ENCODE peak calls at places on chromosomes 3 and 15, in ten cellular contexts. One of them, this sample, is unnamed.

GRCh38 chr15:46441294-46442062 is 806.6 kb downstream of the SQOR start:
- DNase-seq in GM10248: no peak
- DNase-seq in WTC11: no peak
- DNase-seq in CD4-positive, alpha-beta T cell: no peak
- DNase-seq in WERI-Rb-1: no peak
- DNase-seq in spleen: no peak
- DNase-seq in SK-N-SH: no peak
- DNase-seq in CD8-positive, alpha-beta T cell: no peak
- DNase-seq in progenitor cell of endocrine pancreas: no peak
- DNase-seq in vagina: no peak
- DNase-seq in this sample: no peak

GRCh38 chr3:135895106-135895733 is 70.3 kb upstream of the PPP2R3A start:
- DNase-seq in progenitor cell of endocrine pancreas: peak; percentile 59
- DNase-seq in WERI-Rb-1: peak; percentile 72
- DNase-seq in WTC11: peak; percentile 84
- DNase-seq in spleen: peak; percentile 77
- DNase-seq in GM10248: peak; percentile 44
- DNase-seq in vagina: no peak
- DNase-seq in SK-N-SH: peak; percentile 57
- DNase-seq in CD4-positive, alpha-beta T cell: no peak
- DNase-seq in CD8-positive, alpha-beta T cell: no peak
- DNase-seq in this sample: no peak

GRCh38 chr15:89225588-89225987 is 4.2 kb upstream of the RLBP1 start:
- DNase-seq in CD8-positive, alpha-beta T cell: no peak
- DNase-seq in CD4-positive, alpha-beta T cell: no peak
- DNase-seq in SK-N-SH: no peak
- DNase-seq in GM10248: no peak
- DNase-seq in WERI-Rb-1: no peak
- DNase-seq in WTC11: no peak
- DNase-seq in spleen: no peak
- DNase-seq in vagina: no peak
- DNase-seq in progenitor cell of endocrine pancreas: no peak
- DNase-seq in this sample: no peak

GRCh38 chr3:140242818-140243276 is 307.9 kb downstream of the CLSTN2 start:
- DNase-seq in progenitor cell of endocrine pancreas: no peak
- DNase-seq in GM10248: no peak
- DNase-seq in CD8-positive, alpha-beta T cell: no peak
- DNase-seq in SK-N-SH: no peak
- DNase-seq in spleen: no peak
- DNase-seq in WERI-Rb-1: no peak
- DNase-seq in vagina: no peak
- DNase-seq in CD4-positive, alpha-beta T cell: no peak
- DNase-seq in WTC11: no peak
- DNase-seq in this sample: no peak

GRCh38 chr3:49657208-49657915 is 16.8 kb upstream of the APEH start:
- DNase-seq in WTC11: no peak
- DNase-seq in WERI-Rb-1: no peak
- DNase-seq in CD4-positive, alpha-beta T cell: no peak
- DNase-seq in vagina: no peak
- DNase-seq in GM10248: no peak
- DNase-seq in SK-N-SH: no peak
- DNase-seq in progenitor cell of endocrine pancreas: no peak
- DNase-seq in spleen: no peak
- DNase-seq in CD8-positive, alpha-beta T cell: no peak
- DNase-seq in this sample: no peak

GRCh38 chr3:188432826-188433525 is 279.0 kb downstream of the LPP start:
- DNase-seq in SK-N-SH: no peak
- DNase-seq in WTC11: no peak
- DNase-seq in GM10248: no peak
- DNase-seq in WERI-Rb-1: no peak
- DNase-seq in progenitor cell of endocrine pancreas: no peak
- DNase-seq in vagina: no peak
- DNase-seq in CD4-positive, alpha-beta T cell: no peak
- DNase-seq in CD8-positive, alpha-beta T cell: no peak
- DNase-seq in spleen: no peak
- DNase-seq in this sample: no peak

GRCh38 chr15:56608993-56609392 is 124.3 kb downstream of the ZNF280D start:
- DNase-seq in GM10248: no peak
- DNase-seq in SK-N-SH: no peak
- DNase-seq in spleen: no peak
- DNase-seq in CD4-positive, alpha-beta T cell: no peak
- DNase-seq in CD8-positive, alpha-beta T cell: no peak
- DNase-seq in WTC11: no peak
- DNase-seq in progenitor cell of endocrine pancreas: no peak
- DNase-seq in WERI-Rb-1: no peak
- DNase-seq in vagina: no peak
- DNase-seq in this sample: no peak

GRCh38 chr3:113105980-113106379 is 105.4 kb upstream of the BOC start:
- DNase-seq in GM10248: no peak
- DNase-seq in progenitor cell of endocrine pancreas: no peak
- DNase-seq in WERI-Rb-1: no peak
- DNase-seq in SK-N-SH: no peak
- DNase-seq in vagina: no peak
- DNase-seq in CD4-positive, alpha-beta T cell: no peak
- DNase-seq in WTC11: no peak
- DNase-seq in spleen: no peak
- DNase-seq in CD8-positive, alpha-beta T cell: no peak
- DNase-seq in this sample: no peak

GRCh38 chr3:166527325-166527724 is 690.1 kb upstream of the BCHE start:
- DNase-seq in spleen: no peak
- DNase-seq in progenitor cell of endocrine pancreas: no peak
- DNase-seq in CD4-positive, alpha-beta T cell: no peak
- DNase-seq in WTC11: no peak
- DNase-seq in vagina: no peak
- DNase-seq in CD8-positive, alpha-beta T cell: no peak
- DNase-seq in SK-N-SH: no peak
- DNase-seq in WERI-Rb-1: no peak
- DNase-seq in GM10248: no peak
- DNase-seq in this sample: no peak

GRCh38 chr3:128479558-128480086 is 12.9 kb upstream of the DNAJB8 start:
- DNase-seq in WERI-Rb-1: no peak
- DNase-seq in WTC11: no peak
- DNase-seq in CD4-positive, alpha-beta T cell: no peak
- DNase-seq in CD8-positive, alpha-beta T cell: no peak
- DNase-seq in spleen: no peak
- DNase-seq in vagina: no peak
- DNase-seq in progenitor cell of endocrine pancreas: no peak
- DNase-seq in SK-N-SH: no peak
- DNase-seq in GM10248: no peak
- DNase-seq in this sample: no peak

GRCh38 chr15:29889545-29890329 is 67.5 kb upstream of the TJP1 start:
- DNase-seq in progenitor cell of endocrine pancreas: no peak
- DNase-seq in WERI-Rb-1: no peak
- DNase-seq in spleen: no peak
- DNase-seq in SK-N-SH: no peak
- DNase-seq in WTC11: peak; percentile 39
- DNase-seq in vagina: no peak
- DNase-seq in CD4-positive, alpha-beta T cell: no peak
- DNase-seq in CD8-positive, alpha-beta T cell: no peak
- DNase-seq in GM10248: no peak
- DNase-seq in this sample: no peak

GRCh38 chr3:163266731-163267130 is 1770.1 kb downstream of the OTOL1 start:
- DNase-seq in vagina: no peak
- DNase-seq in SK-N-SH: no peak
- DNase-seq in spleen: no peak
- DNase-seq in CD4-positive, alpha-beta T cell: no peak
- DNase-seq in GM10248: no peak
- DNase-seq in WERI-Rb-1: no peak
- DNase-seq in WTC11: no peak
- DNase-seq in progenitor cell of endocrine pancreas: no peak
- DNase-seq in CD8-positive, alpha-beta T cell: no peak
- DNase-seq in this sample: no peak

GRCh38 chr15:43251185-43251862 is 15.4 kb downstream of the TGM5 start:
- DNase-seq in SK-N-SH: no peak
- DNase-seq in GM10248: no peak
- DNase-seq in spleen: no peak
- DNase-seq in progenitor cell of endocrine pancreas: no peak
- DNase-seq in WTC11: no peak
- DNase-seq in vagina: peak; percentile 62
- DNase-seq in CD4-positive, alpha-beta T cell: no peak
- DNase-seq in WERI-Rb-1: no peak
- DNase-seq in CD8-positive, alpha-beta T cell: no peak
- DNase-seq in this sample: no peak
- TF ChIP-seq CTCF in SK-N-SH: no peak
- TF ChIP-seq CTCF in GM10248: no peak
- TF ChIP-seq CTCF in spleen: no peak
- TF ChIP-seq CTCF in progenitor cell of endocrine pancreas: no peak
- TF ChIP-seq CTCF in WTC11: no peak
- TF ChIP-seq CTCF in vagina: no peak
- TF ChIP-seq CTCF in CD4-positive, alpha-beta T cell: no peak
- TF ChIP-seq CTCF in WERI-Rb-1: no peak
- TF ChIP-seq CTCF in CD8-positive, alpha-beta T cell: no peak
- TF ChIP-seq CTCF in this sample: no peak

GRCh38 chr15:80367094-80367493 is 37.1 kb upstream of the ARNT2 start:
- DNase-seq in progenitor cell of endocrine pancreas: no peak
- DNase-seq in WERI-Rb-1: peak; percentile 82
- DNase-seq in WTC11: peak; percentile 58
- DNase-seq in vagina: no peak
- DNase-seq in spleen: no peak
- DNase-seq in CD8-positive, alpha-beta T cell: no peak
- DNase-seq in GM10248: no peak
- DNase-seq in CD4-positive, alpha-beta T cell: no peak
- DNase-seq in SK-N-SH: peak; percentile 9
- DNase-seq in this sample: no peak
- TF ChIP-seq CTCF in progenitor cell of endocrine pancreas: no peak
- TF ChIP-seq CTCF in WERI-Rb-1: peak; percentile 81
- TF ChIP-seq CTCF in WTC11: peak; percentile 41
- TF ChIP-seq CTCF in vagina: no peak
- TF ChIP-seq CTCF in spleen: no peak
- TF ChIP-seq CTCF in CD8-positive, alpha-beta T cell: no peak
- TF ChIP-seq CTCF in GM10248: no peak
- TF ChIP-seq CTCF in CD4-positive, alpha-beta T cell: no peak
- TF ChIP-seq CTCF in SK-N-SH: peak; percentile 35
- TF ChIP-seq CTCF in this sample: peak; percentile 50

DNA sequence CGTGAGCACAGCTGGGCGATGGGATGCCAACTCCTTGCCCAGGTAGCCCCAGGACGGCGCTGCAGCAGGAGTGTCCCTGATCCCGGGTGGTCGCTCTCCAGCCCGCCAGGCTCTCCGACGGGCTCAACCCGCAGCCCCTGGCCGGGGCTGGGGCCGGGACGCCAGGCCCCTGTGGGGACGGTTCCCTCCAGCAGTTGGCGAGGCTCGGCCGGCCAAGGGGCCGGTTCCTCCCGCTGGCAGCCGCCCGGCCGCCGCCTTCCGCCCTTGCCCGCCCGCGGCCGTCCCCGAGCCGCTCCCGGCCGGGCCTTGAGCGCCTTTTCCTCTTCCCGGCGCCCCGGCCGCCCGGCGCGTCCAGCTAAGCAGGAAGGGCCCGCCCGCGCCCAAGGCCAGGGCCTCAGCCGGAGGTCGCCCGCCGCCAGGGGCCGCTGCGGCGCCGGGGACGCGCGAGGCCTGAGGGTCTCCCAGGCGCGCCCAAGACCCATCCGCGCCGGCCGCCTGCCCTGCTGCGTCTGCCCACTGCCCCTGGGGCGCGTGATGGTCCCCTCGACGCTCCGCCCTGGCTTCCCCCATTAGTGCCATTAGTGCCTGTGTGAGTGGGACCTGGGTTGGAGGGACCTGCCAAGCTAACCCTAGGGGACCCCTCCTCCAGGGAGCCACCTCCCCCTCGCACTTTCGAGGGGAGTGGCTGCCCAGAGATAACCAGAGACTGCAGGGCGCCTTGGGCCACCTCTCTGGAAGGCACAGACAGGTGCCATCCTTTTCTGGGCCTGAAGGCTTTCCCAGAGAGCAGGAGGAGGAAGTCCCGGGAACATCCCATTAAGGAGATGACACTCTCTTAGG is 106.4 kb downstream of the FBLN2 start:
- DNase-seq in progenitor cell of endocrine pancreas: peak; percentile 83
- DNase-seq in SK-N-SH: peak; percentile 96
- DNase-seq in CD8-positive, alpha-beta T cell: peak; percentile 15
- DNase-seq in WTC11: peak; percentile 78
- DNase-seq in spleen: peak; percentile 87
- DNase-seq in GM10248: peak; percentile 57
- DNase-seq in WERI-Rb-1: peak; percentile 62
- DNase-seq in vagina: no peak
- DNase-seq in CD4-positive, alpha-beta T cell: no peak
- DNase-seq in this sample: peak; percentile 70
- TF ChIP-seq CTCF in progenitor cell of endocrine pancreas: peak; percentile 87
- TF ChIP-seq CTCF in SK-N-SH: peak; percentile 54
- TF ChIP-seq CTCF in CD8-positive, alpha-beta T cell: peak; percentile 43
- TF ChIP-seq CTCF in WTC11: peak; percentile 47
- TF ChIP-seq CTCF in spleen: no peak
- TF ChIP-seq CTCF in GM10248: peak; percentile 41
- TF ChIP-seq CTCF in WERI-Rb-1: peak; percentile 76
- TF ChIP-seq CTCF in vagina: no peak
- TF ChIP-seq CTCF in CD4-positive, alpha-beta T cell: peak; percentile 39
- TF ChIP-seq CTCF in this sample: peak; percentile 41

GRCh38 chr3:48084929-48085328 is 68.7 kb upstream of the MAP4 start:
- DNase-seq in CD8-positive, alpha-beta T cell: no peak
- DNase-seq in spleen: no peak
- DNase-seq in CD4-positive, alpha-beta T cell: no peak
- DNase-seq in GM10248: peak; percentile 42
- DNase-seq in SK-N-SH: no peak
- DNase-seq in vagina: no peak
- DNase-seq in WTC11: no peak
- DNase-seq in WERI-Rb-1: no peak
- DNase-seq in progenitor cell of endocrine pancreas: no peak
- DNase-seq in this sample: no peak

GRCh38 chr3:48088749-48089466 is 72.7 kb upstream of the MAP4 start:
- DNase-seq in SK-N-SH: peak; percentile 97
- DNase-seq in CD4-positive, alpha-beta T cell: peak; percentile 87
- DNase-seq in WTC11: peak; percentile 97
- DNase-seq in WERI-Rb-1: peak; percentile 97
- DNase-seq in CD8-positive, alpha-beta T cell: peak; percentile 89
- DNase-seq in spleen: peak; percentile 99
- DNase-seq in progenitor cell of endocrine pancreas: peak; percentile 92
- DNase-seq in vagina: peak; percentile 97
- DNase-seq in GM10248: peak; percentile 98
- DNase-seq in this sample: peak; percentile 76

GRCh38 chr3:48086736-48087470 is 70.7 kb upstream of the MAP4 start:
- DNase-seq in GM10248: no peak
- DNase-seq in WERI-Rb-1: no peak
- DNase-seq in spleen: no peak
- DNase-seq in SK-N-SH: no peak
- DNase-seq in vagina: no peak
- DNase-seq in CD4-positive, alpha-beta T cell: no peak
- DNase-seq in CD8-positive, alpha-beta T cell: no peak
- DNase-seq in WTC11: no peak
- DNase-seq in progenitor cell of endocrine pancreas: no peak
- DNase-seq in this sample: no peak

GRCh38 chr3:48090166-48090939 is 74.1 kb upstream of the MAP4 start:
- DNase-seq in WERI-Rb-1: no peak
- DNase-seq in GM10248: no peak
- DNase-seq in SK-N-SH: no peak
- DNase-seq in progenitor cell of endocrine pancreas: no peak
- DNase-seq in WTC11: no peak
- DNase-seq in CD4-positive, alpha-beta T cell: no peak
- DNase-seq in spleen: no peak
- DNase-seq in CD8-positive, alpha-beta T cell: no peak
- DNase-seq in vagina: no peak
- DNase-seq in this sample: no peak

GRCh38 chr3:48088056-48088748 is 72.0 kb upstream of the MAP4 start:
- DNase-seq in spleen: no peak
- DNase-seq in WERI-Rb-1: peak; percentile 48
- DNase-seq in CD4-positive, alpha-beta T cell: peak; percentile 6
- DNase-seq in progenitor cell of endocrine pancreas: peak; percentile 9
- DNase-seq in SK-N-SH: peak; percentile 72
- DNase-seq in GM10248: no peak
- DNase-seq in vagina: peak; percentile 91
- DNase-seq in CD8-positive, alpha-beta T cell: no peak
- DNase-seq in WTC11: peak; percentile 21
- DNase-seq in this sample: no peak
- TF ChIP-seq CTCF in spleen: no peak
- TF ChIP-seq CTCF in WERI-Rb-1: no peak
- TF ChIP-seq CTCF in CD4-positive, alpha-beta T cell: no peak
- TF ChIP-seq CTCF in progenitor cell of endocrine pancreas: no peak
- TF ChIP-seq CTCF in SK-N-SH: no peak
- TF ChIP-seq CTCF in GM10248: no peak
- TF ChIP-seq CTCF in vagina: no peak
- TF ChIP-seq CTCF in CD8-positive, alpha-beta T cell: no peak
- TF ChIP-seq CTCF in WTC11: no peak
- TF ChIP-seq CTCF in this sample: no peak

This sample was measured in D721Med.